ENCODE peak calls at places on chromosomes 5 and 9, in five cellular contexts. C is CD8-positive, alpha-beta T cell; Q is breast epithelium; S is bronchial epithelial cell; T is testis. W is an unnamed sample.

GRCh38 chr5:45261125-45261524 is 435.1 kb downstream of the HCN1 start:
- DNase-seq in Q (no peak), S (no peak), T (no peak), C (no peak), W (no peak)

GRCh38 chr5:177505075-177505474 is 4.6 kb downstream of the DOK3 start:
- DNase-seq in Q (no peak), S (no peak), T (no peak), C (no peak), W (no peak)

GRCh38 chr9:70540016-70540415 is 125.6 kb upstream of the KLF9 start:
- DNase-seq in C (no peak), T (no peak), Q (no peak), S (no peak), W (no peak)

GRCh38 chr5:160968480-160968879 is 116.5 kb upstream of the ATP10B start:
- DNase-seq in T (no peak), S (peak; percentile 36), C (no peak), Q (no peak), W (no peak)

GRCh38 chr9:12014488-12014887 is 678.7 kb upstream of the TYRP1 start:
- DNase-seq in S (no peak), T (no peak), Q (no peak), C (no peak), W (no peak)

GRCh38 chr5:150181035-150181434 is 8.8 kb upstream of the SLC6A7 start:
- DNase-seq in Q (no peak), C (no peak), T (no peak), S (no peak), W (no peak)

GRCh38 chr9:113350937-113351336 is 1.6 kb downstream of the BSPRY start:
- DNase-seq in T (no peak), Q (no peak), S (no peak), C (no peak), W (no peak)

GRCh38 chr5:147912015-147912414 is 5.7 kb upstream of the C5orf46 start:
- DNase-seq in C (no peak), T (no peak), S (no peak), Q (no peak), W (no peak)

GRCh38 chr9:86241216-86241615 is 18.2 kb downstream of the C9orf153 start:
- DNase-seq in C (no peak), T (no peak), Q (no peak), S (no peak), W (no peak)

GRCh38 chr5:143701476-143701875 is 110.5 kb upstream of the HMHB1 start:
- DNase-seq in Q (no peak), S (no peak), C (no peak), T (no peak), W (no peak)

GRCh38 chr9:133991211-133991921 is 758 bp downstream of the VAV2 start:
- DNase-seq in C (no peak), S (no peak), T (no peak), Q (no peak), W (no peak)

GRCh38 chr9:124088476-124088837 is 76.9 kb downstream of the LHX2 start:
- DNase-seq in S (no peak), Q (no peak), C (no peak), T (no peak), W (no peak)

GRCh38 chr9:27645166-27645840 is 72.0 kb upstream of the C9orf72 start:
- DNase-seq in S (no peak), C (peak; percentile 13), Q (no peak), T (no peak), W (peak; percentile 87)

GRCh38 chr5:151699071-151699901 is 12.6 kb upstream of the SPARC start:
- DNase-seq in T (peak; percentile 91), C (no peak), S (peak; percentile 70), Q (no peak), W (no peak)

GRCh38 chr9:134870746-134871667 is 9.6 kb upstream of the FCN2 start:
- DNase-seq in S (no peak), T (peak; percentile 10), Q (no peak), C (no peak), W (no peak)

GRCh38 chr5:159262472-159262858 is 625 bp upstream of the UBLCP1 start:
- DNase-seq in T (no peak), Q (no peak), S (peak; percentile 74), C (no peak), W (no peak)

GRCh38 chr9:36625006-36625600 is 52.4 kb downstream of the MELK start:
- DNase-seq in Q (no peak), S (peak; percentile 73), C (no peak), T (peak; percentile 91), W (no peak)

GRCh38 chr5:111198281-111198948 is 25.8 kb upstream of the CAMK4 start:
- DNase-seq in T (no peak), Q (no peak), S (no peak), C (no peak), W (no peak)

GRCh38 chr5:135026645-135027317 is 7.2 kb downstream of the PITX1 start:
- DNase-seq in C (no peak), Q (no peak), S (no peak), T (no peak), W (no peak)

GRCh38 chr5:172939045-172939444 is 20.2 kb upstream of the RPL26L1 start:
- DNase-seq in T (no peak), Q (no peak), S (no peak), C (no peak), W (peak; percentile 64)
- H3K36me3 ChIP-seq in T (no peaks in the 10 kb centered on the region), Q (no peaks in the 10 kb centered on the region), S (peaks cover 27% of the 10 kb centered on the region), C (peaks cover 17% of the 10 kb centered on the region), W (peaks cover 3% of the 10 kb centered on the region)

DNA sequence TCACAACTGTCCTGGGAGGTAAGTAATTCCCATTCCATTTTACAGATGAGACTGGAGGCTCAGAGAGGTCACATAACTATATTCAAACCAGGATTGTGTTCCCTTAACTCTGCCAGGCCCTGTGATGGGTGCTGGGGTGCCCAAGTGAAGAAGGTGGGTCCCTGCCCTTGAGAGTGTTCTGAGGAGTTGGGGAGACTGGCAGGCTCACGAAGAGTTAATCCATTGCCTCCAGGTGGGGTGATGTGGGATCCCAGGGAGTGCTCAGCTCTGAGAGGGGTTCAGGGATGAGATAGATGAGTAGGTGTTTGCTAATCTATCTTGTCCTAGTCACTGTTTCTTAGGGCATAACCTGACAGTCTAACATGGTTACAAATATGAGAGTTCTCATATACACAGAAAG is 36.7 kb downstream of the GSN start:
- DNase-seq in Q (no peak), T (no peak), C (no peak), S (no peak), W (no peak)
- H3K36me3 ChIP-seq in Q (no peaks in the 10 kb centered on the region), T (no peaks in the 10 kb centered on the region), C (no peaks in the 10 kb centered on the region), S (peaks cover 41% of the 10 kb centered on the region), W (no peaks in the 10 kb centered on the region)

GRCh38 chr9:92035687-92036410 is 79.4 kb downstream of the SPTLC1 start:
- DNase-seq in Q (no peak), T (no peak), S (no peak), C (no peak), W (no peak)

GRCh38 chr9:92033991-92034390 is 81.2 kb downstream of the SPTLC1 start:
- DNase-seq in Q (no peak), T (no peak), C (no peak), S (no peak), W (no peak)

GRCh38 chr9:92035146-92035545 is 80.1 kb downstream of the SPTLC1 start:
- DNase-seq in C (no peak), T (no peak), S (no peak), Q (no peak), W (no peak)

GRCh38 chr9:92032891-92033290 is 82.3 kb downstream of the SPTLC1 start:
- DNase-seq in C (no peak), Q (no peak), S (peak; percentile 64), T (no peak), W (no peak)

DNA sequence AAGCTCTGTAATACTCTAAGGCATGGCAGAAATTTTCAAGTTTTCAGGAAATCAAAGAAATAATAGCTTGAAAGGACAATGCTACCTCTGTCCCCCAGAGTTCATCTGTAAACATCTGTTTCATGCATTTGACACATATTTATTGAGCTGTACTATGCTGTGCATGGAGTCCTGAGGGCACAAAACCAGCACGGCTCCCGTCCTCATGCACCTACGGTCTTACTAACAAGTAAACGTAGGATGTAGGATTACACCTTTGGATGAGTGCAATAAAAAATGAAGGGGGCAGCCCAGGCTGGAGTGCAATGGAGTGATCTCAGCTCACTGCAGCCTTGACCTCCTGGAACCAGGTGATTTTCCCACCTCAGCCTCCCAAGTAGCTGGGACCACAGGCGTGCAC is 81.9 kb downstream of the SPTLC1 start:
- DNase-seq in C (no peak), T (no peak), S (no peak), Q (no peak), W (no peak)
- H3K36me3 ChIP-seq in C (peaks cover 20% of the 10 kb centered on the region), T (no peaks in the 10 kb centered on the region), S (peaks cover 10% of the 10 kb centered on the region), Q (peaks cover 4% of the 10 kb centered on the region), W (peaks cover 22% of the 10 kb centered on the region)

GRCh38 chr5:95786821-95787408 is 35.6 kb downstream of the GLRX start:
- DNase-seq in T (no peak), C (no peak), Q (no peak), S (no peak), W (no peak)
- H3K36me3 ChIP-seq in T (no peaks in the 10 kb centered on the region), C (no peaks in the 10 kb centered on the region), Q (no peaks in the 10 kb centered on the region), S (no peaks in the 10 kb centered on the region), W (peaks cover 17% of the 10 kb centered on the region)

W was measured in WERI-Rb-1.